ENCODE peak calls at places on chromosomes 12 and 14, in nine cellular contexts. R, B, V, C, H, G, I, U and F are unnamed samples.
A peak's percentile ranks its signal among the peaks of the same experiment; 100 is the strongest.

GRCh38 chr14:92525318-92526095 is 11.9 kb downstream of the RIN3 start:
- DNase-seq in H (no peak), V (no peak), U (no peak), G (no peak), B (no peak), I (no peak), R (no peak), C (no peak), F (no peak)

GRCh38 chr14:89386214-89386886 is 30.7 kb downstream of the FOXN3 start:
- DNase-seq in V (no peak), H (no peak), U (no peak), I (peak; percentile 45), B (no peak), C (no peak), G (no peak), R (no peak), F (peak; percentile 42)

GRCh38 chr14:76235628-76236027 is 83.9 kb downstream of the GPATCH2L start:
- DNase-seq in G (no peak), H (no peak), B (no peak), C (no peak), V (no peak), I (no peak), R (no peak), U (no peak), F (no peak)

GRCh38 chr12:66571361-66571760 is 107.5 kb downstream of the GRIP1 start:
- DNase-seq in R (no peak), U (no peak), B (no peak), C (no peak), V (no peak), G (no peak), H (no peak), I (no peak), F (no peak)

GRCh38 chr14:24430143-24430681 is 458 bp downstream of the KHNYN start:
- DNase-seq in I (peak; percentile 90), H (peak; percentile 79), G (peak; percentile 68), B (peak; percentile 85), V (peak; percentile 89), C (peak; percentile 90), U (no peak), R (peak; percentile 85), F (peak; percentile 39)

GRCh38 chr14:74917646-74918081 is 5.4 kb downstream of the RPS6KL1 start:
- DNase-seq in B (no peak), U (no peak), R (peak; percentile 67), C (no peak), H (peak; percentile 74), G (no peak), V (peak; percentile 80), I (peak; percentile 76), F (no peak)

GRCh38 chr14:31758941-31759340 is 197.7 kb downstream of the NUBPL start:
- DNase-seq in G (no peak), V (no peak), I (no peak), R (no peak), U (no peak), C (no peak), B (no peak), H (no peak), F (no peak)

GRCh38 chr12:31362759-31363415 is 36.9 kb upstream of the SINHCAF start:
- DNase-seq in H (no peak), C (peak; percentile 49), G (peak; percentile 66), I (no peak), B (peak; percentile 11), U (no peak), R (no peak), V (no peak), F (peak; percentile 47)

GRCh38 chr12:129566800-129567199 is 337.0 kb downstream of the TMEM132D start:
- DNase-seq in R (no peak), C (no peak), V (no peak), H (no peak), I (no peak), G (no peak), B (no peak), U (no peak), F (no peak)

GRCh38 chr14:83975435-83976222 is 1554.3 kb upstream of the FLRT2 start:
- DNase-seq in V (no peak), C (peak; percentile 18), R (peak; percentile 47), B (peak; percentile 55), H (peak; percentile 27), I (no peak), U (peak; percentile 11), G (peak; percentile 15), F (no peak)

GRCh38 chr12:102964872-102965271 is 7.4 kb downstream of the ASCL1 start:
- DNase-seq in G (peak; percentile 80), H (no peak), U (no peak), V (no peak), R (no peak), B (peak; percentile 9), C (peak; percentile 70), I (no peak), F (no peak)

GRCh38 chr14:96126339-96126770 is 78.3 kb upstream of the BDKRB2 start:
- DNase-seq in I (no peak), B (no peak), H (no peak), R (no peak), C (no peak), U (no peak), G (no peak), V (no peak), F (no peak)

GRCh38 chr14:91241848-91242247 is 2.7 kb downstream of the GPR68 start:
- DNase-seq in G (no peak), H (no peak), U (no peak), R (no peak), B (no peak), V (no peak), I (no peak), C (no peak), F (no peak)

GRCh38 chr14:38716871-38717270 is 386.2 kb downstream of the SEC23A start:
- DNase-seq in R (no peak), C (no peak), B (no peak), I (no peak), H (no peak), G (no peak), U (no peak), V (no peak), F (no peak)

GRCh38 chr12:48986720-48987291 is 8.7 kb downstream of the WNT1 start:
- DNase-seq in U (no peak), C (no peak), H (no peak), I (no peak), V (no peak), B (no peak), R (no peak), G (peak; percentile 4), F (no peak)

GRCh38 chr12:75561921-75562320 is 50.5 kb upstream of the KRR1 start:
- DNase-seq in G (no peak), R (no peak), I (no peak), U (no peak), C (no peak), H (no peak), B (no peak), V (no peak), F (peak; percentile 29)
- TF ChIP-seq CTCF in G (no peak), R (no peak), I (no peak), U (no peak), C (no peak), H (no peak), B (no peak), V (no peak), F (no peak)

GRCh38 chr12:112800183-112800582 is 8.6 kb downstream of the RPH3A start:
- DNase-seq in H (no peak), I (no peak), B (no peak), V (no peak), U (no peak), G (no peak), C (no peak), R (no peak), F (no peak)
- H3K4me1 ChIP-seq in H (no peaks in the 10 kb centered on the region), I (no peaks in the 10 kb centered on the region), B (no peaks in the 10 kb centered on the region), V (no peaks in the 10 kb centered on the region), U (no peaks in the 10 kb centered on the region), G (peaks cover 17% of the 10 kb centered on the region), C (no peaks in the 10 kb centered on the region), R (no peaks in the 10 kb centered on the region), F (no peaks in the 10 kb centered on the region)

GRCh38 chr12:104457746-104458644 is 1.2 kb downstream of the CHST11 start:
- DNase-seq in U (no peak), R (peak; percentile 26), B (peak; percentile 53), G (peak; percentile 66), H (peak; percentile 34), C (peak; percentile 48), I (peak; percentile 70), V (peak; percentile 28), F (peak; percentile 64)
- TF ChIP-seq CTCF in U (no peak), R (no peak), B (peak; percentile 27), G (no peak), H (peak; percentile 11), C (no peak), I (no peak), V (no peak), F (no peak)

DNA sequence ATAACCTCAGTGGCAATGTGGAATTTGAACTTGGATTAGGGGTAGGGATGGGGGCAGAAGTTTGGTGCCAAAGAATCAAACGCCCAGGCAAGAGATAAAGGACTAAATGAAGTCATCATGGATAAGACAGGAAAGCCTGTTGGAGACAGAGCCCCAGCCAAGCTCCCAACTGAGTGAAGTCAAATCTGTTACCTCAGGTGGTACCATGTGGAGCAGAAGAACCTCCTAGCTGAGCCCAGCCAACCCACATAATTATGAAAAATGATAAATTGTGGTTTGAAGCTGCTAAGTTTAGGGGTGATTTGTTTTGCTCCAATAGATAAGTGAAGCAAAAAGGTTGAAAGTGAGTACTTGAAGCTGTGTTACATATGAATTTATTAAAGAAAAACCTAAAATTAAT is 66.1 kb downstream of the SMOC1 start:
- DNase-seq in V (no peak), U (no peak), H (no peak), B (no peak), G (no peak), C (no peak), I (no peak), R (no peak), F (no peak)
- H3K4me1 ChIP-seq in V (no peaks in the 10 kb centered on the region), U (no peaks in the 10 kb centered on the region), H (no peaks in the 10 kb centered on the region), B (peaks cover 16% of the 10 kb centered on the region), G (no peaks in the 10 kb centered on the region), C (peaks cover 29% of the 10 kb centered on the region), I (no peaks in the 10 kb centered on the region), R (no peaks in the 10 kb centered on the region), F (no peaks in the 10 kb centered on the region)

GRCh38 chr12:13336216-13336615 is 139.7 kb downstream of the EMP1 start:
- DNase-seq in G (no peak), I (no peak), B (no peak), R (no peak), U (no peak), C (no peak), V (no peak), H (no peak), F (no peak)
- TF ChIP-seq CTCF in G (no peak), I (no peak), B (no peak), R (no peak), U (no peak), C (no peak), V (no peak), H (no peak), F (no peak)

GRCh38 chr12:14952295-14952995 is 9.0 kb downstream of the ARHGDIB start:
- DNase-seq in R (peak; percentile 40), I (peak; percentile 73), G (no peak), C (peak; percentile 79), V (no peak), H (no peak), U (no peak), B (no peak), F (peak; percentile 41)
- H3K4me1 ChIP-seq in R (peaks cover 70% of the 10 kb centered on the region), I (peaks cover 53% of the 10 kb centered on the region), G (no peaks in the 10 kb centered on the region), C (peaks cover 33% of the 10 kb centered on the region), V (peaks cover 9% of the 10 kb centered on the region), H (peaks cover 17% of the 10 kb centered on the region), U (peaks cover 39% of the 10 kb centered on the region), B (peaks cover 26% of the 10 kb centered on the region), F (peaks cover 100% of the 10 kb centered on the region)